ENCODE peak calls at places on chromosome 13, in four cellular contexts. C is left lung, J is A549, Y is fibroblast of pulmonary artery. R is an unnamed sample.

GRCh38 chr13:98108330-98108729 is 34.6 kb upstream of the FARP1 start:
- DNase-seq in C (no peak), J (no peak), Y (peak), R (peak)

GRCh38 chr13:110582421-110582954 is 21.0 kb upstream of the RAB20 start:
- DNase-seq in C (no peak), J (no peak), Y (no peak), R (no peak)

GRCh38 chr13:111659842-111660241 is 339.4 kb downstream of the TEX29 start:
- DNase-seq in C (no peak), J (no peak), Y (no peak), R (no peak)

GRCh38 chr13:40668335-40668734 is 1.9 kb upstream of the FOXO1 start:
- DNase-seq in C (no peak), J (peak), Y (no peak), R (no peak)

GRCh38 chr13:100100115-100100879 is 11.4 kb downstream of the PCCA start:
- DNase-seq in C (no peak), J (peak), Y (peak), R (peak)

GRCh38 chr13:52804202-52804641 is 44.2 kb downstream of the PCDH8 start:
- DNase-seq in C (no peak), J (no peak), Y (no peak), R (no peak)

GRCh38 chr13:49086711-49087110 is 111.0 kb downstream of the FNDC3A start:
- DNase-seq in C (no peak), J (no peak), Y (peak), R (peak)

GRCh38 chr13:60384911-60385310 is 12.1 kb upstream of the TDRD3 start:
- DNase-seq in C (no peak), J (no peak), Y (no peak), R (no peak)

GRCh38 chr13:95256086-95256485 is 45.2 kb downstream of the ABCC4 start:
- DNase-seq in C (no peak), J (peak), Y (peak), R (peak)

GRCh38 chr13:109145631-109146030 is 516.2 kb downstream of the MYO16 start:
- DNase-seq in C (no peak), J (peak), Y (peak), R (peak)

GRCh38 chr13:84132491-84132890 is 250.2 kb upstream of the SLITRK1 start:
- DNase-seq in C (no peak), J (no peak), Y (no peak), R (no peak)

GRCh38 chr13:107202371-107203023 is 634.6 kb upstream of the ARGLU1 start:
- DNase-seq in C (no peak), J (no peak), Y (peak), R (peak)

GRCh38 chr13:86087241-86087640 is 288.0 kb upstream of the SLITRK6 start:
- DNase-seq in C (no peak), J (no peak), Y (no peak), R (no peak)

GRCh38 chr13:80952158-80952557 is 611.2 kb upstream of the SPRY2 start:
- DNase-seq in C (no peak), J (no peak), Y (no peak), R (no peak)

GRCh38 chr13:43937839-43938238 is 58.1 kb downstream of the LACC1 start:
- DNase-seq in C (no peak), J (no peak), Y (no peak), R (no peak)

GRCh38 chr13:45396548-45397095 is 21.6 kb downstream of the SLC25A30 start:
- DNase-seq in C (no peak), J (no peak), Y (peak), R (peak)

GRCh38 chr13:98133949-98134348 is 8.9 kb upstream of the FARP1 start:
- DNase-seq in C (no peak), J (peak), Y (no peak), R (no peak)

GRCh38 chr13:93984876-93985275 is 494.6 kb downstream of the DCT start:
- DNase-seq in C (no peak), J (no peak), Y (no peak), R (no peak)

GRCh38 chr13:45042539-45042938 is 53.2 kb downstream of the GPALPP1 start:
- DNase-seq in C (no peak), J (no peak), Y (peak), R (peak)

GRCh38 chr13:40477623-40478608 is 188.5 kb downstream of the FOXO1 start:
- DNase-seq in C (no peak), J (no peak), Y (peak), R (peak)

GRCh38 chr13:40506592-40507446 is 159.6 kb downstream of the FOXO1 start:
- DNase-seq in C (no peak), J (no peak), Y (no peak), R (no peak)

DNA sequence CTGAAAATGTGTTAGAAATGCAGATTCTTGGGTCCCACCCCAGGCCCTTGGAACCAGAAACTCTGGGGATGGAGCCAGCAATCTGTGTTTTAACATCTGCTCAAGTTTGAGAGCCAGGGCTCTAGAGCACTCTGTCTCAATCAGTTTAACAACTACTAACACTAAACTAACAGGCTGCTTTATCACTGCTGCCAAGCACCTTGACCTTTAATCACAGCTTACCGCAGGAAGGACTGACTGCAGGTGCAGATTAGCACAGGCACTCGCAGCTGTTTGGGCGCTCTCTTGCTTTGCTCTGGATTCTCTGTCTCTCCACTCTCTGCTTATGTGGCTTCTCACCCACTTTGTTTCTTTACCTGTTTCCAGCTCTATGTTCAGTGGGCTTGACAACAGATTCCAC is 163.5 kb downstream of the MTUS2 start:
- DNase-seq in C (no peak), J (no peak), Y (no peak), R (no peak)
- H3K4me3 ChIP-seq in C (no peak), J (no peak), Y (no peak), R (no peak)

GRCh38 chr13:27470042-27470830 is 19.9 kb upstream of the MTIF3 start:
- DNase-seq in C (no peak), J (no peak), Y (no peak), R (no peak)
- H3K4me3 ChIP-seq in C (no peak), J (no peak), Y (no peak), R (no peak)

GRCh38 chr13:77916481-77916880 is 2.1 kb downstream of the EDNRB start:
- DNase-seq in C (no peak), J (no peak), Y (no peak), R (peak)
- H3K4me3 ChIP-seq in C (peak), J (no peak), Y (peak), R (peak)

GRCh38 chr13:20264271-20265018 is 32.3 kb upstream of the GJB6 start:
- DNase-seq in C (no peak), J (no peak), Y (no peak), R (no peak)

GRCh38 chr13:20263393-20264044 is 31.4 kb upstream of the GJB6 start:
- DNase-seq in C (no peak), J (no peak), Y (no peak), R (no peak)

GRCh38 chr13:20258208-20258962 is 26.3 kb upstream of the GJB6 start:
- DNase-seq in C (no peak), J (peak), Y (no peak), R (peak)

GRCh38 chr13:20254076-20254475 is 22.0 kb upstream of the GJB6 start:
- DNase-seq in C (no peak), J (no peak), Y (no peak), R (no peak)

GRCh38 chr13:20258963-20259288 is 26.8 kb upstream of the GJB6 start:
- DNase-seq in C (no peak), J (no peak), Y (no peak), R (no peak)
- H3K4me3 ChIP-seq in C (no peak), J (peak), Y (no peak), R (no peak)

GRCh38 chr13:36131215-36131930 is at the start of gene DCLK1:
- DNase-seq in C (peak), J (no peak), Y (peak), R (no peak)

GRCh38 chr13:36130168-36130541 is 1.0 kb downstream of the DCLK1 start:
- DNase-seq in C (no peak), J (no peak), Y (no peak), R (no peak)

GRCh38 chr13:36130542-36131214 is 504 bp downstream of the DCLK1 start:
- DNase-seq in C (peak), J (no peak), Y (no peak), R (no peak)

GRCh38 chr13:36133950-36134349 is 2.8 kb upstream of the DCLK1 start:
- DNase-seq in C (no peak), J (no peak), Y (peak), R (no peak)

DNA sequence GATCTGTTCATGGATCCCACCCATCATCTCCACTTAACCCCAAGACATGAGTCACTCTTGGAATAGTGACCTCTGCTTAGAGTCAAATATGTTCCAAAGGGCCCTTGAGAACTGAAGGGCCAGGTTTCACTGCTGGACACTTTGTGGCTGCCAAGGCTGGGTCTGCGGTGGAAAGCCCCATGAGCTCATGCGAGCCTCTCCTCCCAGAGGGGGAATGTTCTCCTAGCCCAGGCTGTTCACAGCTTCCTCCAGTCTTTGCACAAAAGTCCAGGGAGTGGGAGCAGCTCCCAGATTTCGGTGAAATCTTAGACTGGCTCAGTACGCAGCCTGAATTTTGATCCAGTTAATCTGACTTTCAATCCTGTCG is 732 bp upstream of the DCLK1 start:
- DNase-seq in C (peak), J (no peak), Y (peak), R (peak)
- H3K4me3 ChIP-seq in C (no peak), J (no peak), Y (no peak), R (no peak)

GRCh38 chr13:57631607-57632275 is at the start of gene PCDH17:
- DNase-seq in C (peak), J (no peak), Y (peak), R (peak)

GRCh38 chr13:57630661-57631606 is 610 bp upstream of the PCDH17 start:
- DNase-seq in C (peak), J (no peak), Y (no peak), R (no peak)

GRCh38 chr13:57627663-57628062 is 3.9 kb upstream of the PCDH17 start:
- DNase-seq in C (no peak), J (peak), Y (peak), R (peak)

GRCh38 chr13:57629391-57629804 is 2.1 kb upstream of the PCDH17 start:
- DNase-seq in C (peak), J (no peak), Y (peak), R (no peak)

DNA sequence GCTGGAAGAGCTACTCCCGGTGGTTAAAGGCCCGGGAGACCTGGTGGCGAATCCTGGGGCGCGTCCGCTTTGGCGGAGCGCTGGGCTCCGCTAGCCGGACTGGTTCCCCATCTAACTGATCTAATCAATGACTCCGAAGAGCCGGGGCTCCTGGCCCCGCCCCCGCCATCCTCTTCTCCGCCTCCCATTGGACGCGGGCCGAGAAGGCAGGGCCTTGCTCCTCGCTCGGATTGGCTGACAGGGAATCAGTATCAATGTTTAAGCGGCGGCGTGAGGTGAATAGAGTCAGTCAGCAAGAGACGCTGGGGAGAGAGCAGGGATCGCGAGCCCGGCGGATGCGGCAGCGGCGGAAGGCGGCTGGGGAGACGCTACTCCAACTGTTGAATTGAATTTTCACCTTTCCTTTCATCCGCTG is 1.7 kb upstream of the PCDH17 start:
- DNase-seq in C (peak), J (peak), Y (peak), R (peak)
- H3K4me3 ChIP-seq in C (peak), J (peak), Y (peak), R (peak)

DNA sequence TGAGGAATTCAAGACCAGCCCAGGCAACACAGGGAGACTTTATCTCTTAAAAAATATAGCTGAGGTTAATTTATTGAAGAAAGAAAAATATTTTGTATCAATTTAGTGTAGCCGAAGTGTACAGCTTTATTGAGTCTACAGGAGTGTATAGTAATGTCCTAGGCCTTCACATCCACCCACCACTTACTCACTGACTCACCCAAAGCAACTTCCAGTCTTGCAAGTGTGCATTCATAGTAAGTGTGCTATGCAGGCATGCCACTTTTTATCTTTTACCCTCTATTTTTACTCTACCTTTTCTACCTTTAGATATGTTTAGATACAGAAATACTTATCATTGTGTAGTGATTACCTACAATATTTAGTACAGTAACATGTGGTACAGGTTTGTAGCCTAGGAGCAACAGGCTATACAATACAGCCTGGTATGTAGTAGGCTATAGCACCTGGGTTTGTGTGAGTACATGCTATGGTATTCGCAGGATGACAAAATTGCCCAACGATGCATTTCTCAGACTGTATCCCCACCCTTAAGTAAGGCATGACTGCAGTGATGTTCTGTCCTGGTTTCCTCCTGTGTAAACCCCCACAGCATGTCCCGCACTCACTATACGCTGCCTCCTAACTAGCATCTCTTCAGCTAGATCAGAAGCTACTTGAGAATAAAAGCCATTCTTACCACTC is 15.3 kb upstream of the ATP12A start:
- DNase-seq in C (no peak), J (no peak), Y (no peak), R (no peak)
- H3K4me3 ChIP-seq in C (no peak), J (no peak), Y (no peak), R (no peak)

DNA sequence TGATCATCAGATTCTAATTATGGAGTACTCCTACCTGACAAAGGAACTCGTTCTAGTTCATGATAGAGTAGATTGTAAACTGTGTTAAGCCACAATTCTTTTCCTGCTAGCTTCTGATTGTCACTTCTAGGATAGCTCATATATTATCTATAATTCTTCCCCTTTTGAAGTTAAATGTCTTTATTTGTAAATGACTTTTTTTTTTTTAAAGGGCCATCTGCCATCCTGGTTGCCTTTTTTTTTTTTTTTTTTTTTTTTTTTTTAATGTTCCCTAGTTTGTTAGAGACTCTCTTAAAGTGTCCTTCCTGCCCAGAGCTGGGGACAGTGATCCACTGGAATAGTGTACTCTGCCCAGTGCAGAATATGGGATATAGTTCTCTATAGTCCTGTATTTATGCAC is 4.3 kb downstream of the CHAMP1 start:
- DNase-seq in C (no peak), J (no peak), Y (no peak), R (no peak)
- H3K4me3 ChIP-seq in C (no peak), J (no peak), Y (no peak), R (no peak)

DNA sequence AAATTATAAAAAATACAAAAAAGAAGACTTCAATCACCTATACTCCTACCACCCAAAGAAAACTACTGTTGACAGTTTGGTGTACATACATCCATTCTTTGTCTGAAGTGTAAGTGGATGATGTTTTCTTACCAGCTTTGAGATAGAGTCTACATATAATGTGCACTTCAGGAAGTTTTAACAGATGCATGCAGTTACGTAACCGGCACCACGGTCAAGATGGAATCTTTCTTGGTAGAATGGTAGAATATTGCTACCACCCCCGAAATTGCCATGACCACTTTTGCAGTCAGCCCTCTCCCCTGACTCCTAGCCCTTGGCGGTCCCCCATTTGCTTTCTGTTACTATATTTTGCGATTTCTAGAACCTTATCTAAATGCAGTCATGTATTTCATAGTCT is 1.4 kb downstream of the CUL4A start:
- DNase-seq in C (no peak), J (no peak), Y (no peak), R (no peak)
- H3K4me3 ChIP-seq in C (no peak), J (peak), Y (peak), R (peak)

DNA sequence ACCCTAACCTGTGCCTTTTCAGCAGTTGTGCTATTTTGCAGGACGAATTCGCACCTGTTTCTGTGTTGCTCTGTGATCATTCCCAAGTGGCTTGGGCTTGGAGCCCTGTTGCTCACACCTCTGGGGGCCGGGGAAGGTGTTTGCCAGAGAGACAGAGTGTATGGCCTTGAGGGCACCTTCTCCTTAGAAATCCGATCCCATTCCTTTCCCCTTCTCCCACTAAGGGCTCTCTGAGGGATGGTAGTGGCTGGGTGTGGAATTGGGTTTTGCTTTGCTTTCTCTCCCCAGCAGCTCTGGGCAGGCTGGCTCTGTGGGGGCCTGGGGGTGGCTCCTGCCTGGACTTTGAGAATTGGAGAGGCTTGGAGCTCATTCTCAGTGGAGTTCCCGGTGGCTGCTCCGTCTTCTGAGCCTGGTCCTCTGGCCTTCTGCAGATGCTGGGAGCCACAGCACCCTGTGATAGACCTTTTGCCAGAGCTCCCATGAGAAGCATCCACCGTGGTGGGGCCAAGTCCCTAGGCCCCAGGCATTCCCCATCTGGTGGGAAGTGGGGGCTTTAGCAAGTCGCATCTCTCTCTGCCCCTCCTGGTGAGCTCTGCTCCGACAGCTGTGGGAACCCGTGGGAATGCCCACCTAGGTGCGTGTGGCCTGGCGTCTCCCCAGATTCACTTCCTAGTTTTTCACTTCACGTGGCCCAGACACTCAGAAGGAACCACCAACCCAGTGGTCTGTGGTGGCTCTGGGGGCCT is 26.1 kb downstream of the ATP11A start:
- DNase-seq in C (no peak), J (no peak), Y (no peak), R (no peak)
- H3K4me3 ChIP-seq in C (no peak), J (no peak), Y (no peak), R (no peak)

R was measured in fibroblast of villous mesenchyme.